ENCODE peak calls at places on chromosomes 11 and 22, in seven cellular contexts. H is pancreas, S is AG10803, B is dorsolateral prefrontal cortex, X is GM13976, P is uterus, F is endothelial cell of umbilical vein. Y is an unnamed sample.

GRCh38 chr11:2202900-2203439 is 31.4 kb upstream of the TH start:
- DNase-seq in H (no peak), X (no peak), F (no peak), B (peak; percentile 15), S (no peak), P (no peak), Y (peak; percentile 32)

GRCh38 chr22:24859587-24859986 is 53.6 kb downstream of the SGSM1 start:
- DNase-seq in B (no peak), X (no peak), P (no peak), F (no peak), S (no peak), H (no peak), Y (no peak)

GRCh38 chr11:117002639-117003305 is 95.5 kb downstream of the SIK3 start:
- DNase-seq in H (no peak), X (no peak), S (no peak), F (no peak), P (no peak), B (no peak), Y (no peak)

GRCh38 chr11:19380375-19380774 is 139.6 kb upstream of the E2F8 start:
- DNase-seq in B (no peak), P (no peak), S (peak; percentile 85), X (no peak), H (no peak), F (peak; percentile 79), Y (no peak)

GRCh38 chr11:112400615-112401014 is 140.0 kb upstream of the PLET1 start:
- DNase-seq in B (no peak), H (no peak), X (no peak), S (no peak), P (no peak), F (no peak), Y (no peak)

GRCh38 chr11:46357483-46357936 is 10.2 kb downstream of the DGKZ start:
- DNase-seq in X (no peak), P (no peak), F (no peak), B (no peak), S (no peak), H (peak; percentile 76), Y (peak; percentile 45)

GRCh38 chr22:37627545-37627944 is 11.9 kb upstream of the SH3BP1 start:
- DNase-seq in F (no peak), P (no peak), S (no peak), B (peak; percentile 53), H (no peak), X (no peak), Y (peak; percentile 55)

GRCh38 chr11:45248501-45249011 is 37.6 kb downstream of the SYT13 start:
- DNase-seq in H (no peak), B (no peak), F (no peak), X (no peak), P (no peak), S (no peak), Y (no peak)

GRCh38 chr22:41596776-41597634 is 7.4 kb upstream of the PMM1 start:
- DNase-seq in F (peak; percentile 48), X (peak; percentile 57), B (peak; percentile 47), H (peak; percentile 84), P (no peak), S (peak; percentile 47), Y (no peak)

GRCh38 chr11:132361011-132361550 is 990.7 kb downstream of the NTM start:
- DNase-seq in B (no peak), H (no peak), X (no peak), S (no peak), F (no peak), P (no peak), Y (no peak)

GRCh38 chr11:131481317-131481716 is 110.9 kb downstream of the NTM start:
- DNase-seq in F (no peak), S (peak; percentile 3), H (no peak), P (no peak), X (no peak), B (no peak), Y (no peak)

GRCh38 chr22:17167486-17167885 is 8.4 kb upstream of the HDHD5 start:
- DNase-seq in S (no peak), H (peak; percentile 32), X (no peak), B (peak; percentile 43), F (no peak), P (no peak), Y (no peak)

GRCh38 chr11:67422894-67423293 is 5.4 kb upstream of the RPS6KB2 start:
- DNase-seq in H (no peak), X (no peak), P (no peak), F (no peak), B (no peak), S (no peak), Y (no peak)

GRCh38 chr22:16954060-16954403 is 54.0 kb downstream of the GAB4 start:
- DNase-seq in X (no peak), P (no peak), S (no peak), B (no peak), H (no peak), F (no peak), Y (no peak)

GRCh38 chr11:38182126-38182907 is 1584.3 kb upstream of the RAG2 start:
- DNase-seq in P (no peak), H (no peak), F (no peak), S (no peak), B (no peak), X (no peak), Y (no peak)

GRCh38 chr11:106706355-106706754 is 311.9 kb downstream of the GUCY1A2 start:
- DNase-seq in B (no peak), P (no peak), F (no peak), X (no peak), S (peak; percentile 51), H (no peak), Y (no peak)

GRCh38 chr11:57476883-57477506 is 16.7 kb downstream of the RTN4RL2 start:
- DNase-seq in S (no peak), F (no peak), B (no peak), H (peak; percentile 78), X (peak; percentile 79), P (no peak), Y (no peak)

GRCh38 chr11:76162336-76163288 is 43.7 kb downstream of the WNT11 start:
- DNase-seq in X (no peak), S (no peak), P (no peak), H (no peak), F (no peak), B (no peak), Y (no peak)

GRCh38 chr11:73597340-73597955 is 464 bp downstream of the FAM168A start:
- DNase-seq in X (no peak), F (no peak), B (no peak), P (no peak), S (no peak), H (no peak), Y (no peak)

GRCh38 chr11:73598719-73599379 is 937 bp upstream of the FAM168A start:
- DNase-seq in B (no peak), H (no peak), S (no peak), X (no peak), F (no peak), P (no peak), Y (no peak)

GRCh38 chr11:73596547-73596946 is 1.4 kb downstream of the FAM168A start:
- DNase-seq in F (no peak), B (no peak), P (no peak), H (no peak), S (no peak), X (no peak), Y (no peak)

GRCh38 chr11:73592640-73593039 is 5.3 kb downstream of the FAM168A start:
- DNase-seq in P (no peak), H (no peak), S (no peak), B (no peak), F (no peak), X (no peak), Y (no peak)

GRCh38 chr11:73597956-73598718 is at the start of gene FAM168A:
- DNase-seq in P (peak; percentile 95), X (peak; percentile 97), S (peak; percentile 98), H (peak; percentile 95), F (peak; percentile 95), B (peak; percentile 95), Y (peak; percentile 95)
- TF ChIP-seq CTCF in P (peak; percentile 41), X (no peak), S (no peak), H (peak; percentile 7), F (peak; percentile 10), B (peak; percentile 17), Y (peak; percentile 38)

DNA sequence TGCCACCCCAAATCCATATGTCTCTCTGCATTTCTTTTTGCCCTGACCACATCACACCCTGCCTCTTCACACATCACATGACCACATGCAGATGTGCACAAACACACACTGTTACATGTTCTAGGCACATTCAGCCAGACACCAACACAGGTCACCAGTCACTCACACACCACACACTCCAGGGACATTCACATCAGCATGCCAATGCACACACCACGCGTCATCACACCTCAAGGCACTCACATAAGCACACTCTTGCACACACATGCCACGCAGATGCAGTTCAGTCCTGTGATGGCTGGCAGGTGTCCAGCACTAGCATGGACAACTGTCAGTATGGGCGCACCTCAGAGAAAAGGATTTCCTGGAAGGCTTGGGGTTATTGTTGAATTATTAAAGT is 77.0 kb upstream of the MYOD1 start:
- DNase-seq in S (no peak), H (no peak), X (peak; percentile 6), B (no peak), P (no peak), F (no peak), Y (no peak)
- TF ChIP-seq CTCF in S (no peak), H (no peak), X (no peak), B (no peak), P (no peak), F (no peak), Y (no peak)

DNA sequence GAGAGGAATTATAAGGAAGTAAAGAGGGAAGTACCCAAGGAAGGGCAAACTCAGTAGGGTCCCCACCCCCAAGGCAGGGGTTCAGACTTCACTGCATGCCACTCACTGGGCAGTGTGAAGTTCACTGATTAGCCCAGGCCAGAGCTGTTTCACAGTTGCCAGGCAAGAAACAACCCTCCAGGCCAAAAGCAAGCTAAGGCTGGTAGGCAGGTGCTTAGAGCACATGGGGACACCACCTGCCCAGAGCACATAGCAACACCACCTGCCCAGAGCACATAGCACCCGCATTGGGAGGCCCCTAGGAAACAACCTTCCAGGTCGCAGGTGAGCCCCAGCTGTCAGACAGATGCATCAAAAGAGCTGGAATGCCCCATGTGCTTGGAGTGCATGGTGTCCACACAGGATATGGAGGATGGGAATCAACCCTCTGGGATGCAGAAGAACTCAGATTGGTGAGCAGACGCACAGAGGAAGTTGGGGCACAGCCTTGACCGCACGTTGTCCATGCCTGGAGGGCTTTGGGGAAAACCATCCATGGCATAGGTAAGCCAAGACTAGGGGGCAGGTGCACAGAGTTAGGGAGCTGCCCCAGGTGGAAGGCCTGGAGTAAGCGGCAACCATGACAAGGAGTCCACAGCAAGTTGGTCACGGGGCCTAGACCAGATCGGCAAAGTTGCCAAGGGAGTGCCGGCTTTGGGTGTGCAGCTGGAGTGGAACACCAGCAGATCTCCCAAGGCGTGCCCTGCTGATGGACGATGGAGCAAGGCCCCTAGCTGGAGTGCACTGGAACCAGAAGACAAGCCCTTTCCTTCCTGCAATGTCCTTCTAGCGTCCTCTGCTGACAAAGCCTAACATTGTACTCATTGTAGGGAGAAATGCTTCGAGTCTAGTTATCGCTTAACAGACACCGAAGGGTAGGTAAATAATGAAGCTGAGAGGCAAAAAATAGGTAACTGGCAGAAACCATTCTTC is 7.8 kb upstream of the TMEM216 start:
- DNase-seq in H (no peak), S (no peak), X (no peak), B (no peak), P (no peak), F (peak; percentile 43), Y (no peak)
- TF ChIP-seq CTCF in H (no peak), S (peak; percentile 38), X (peak; percentile 15), B (no peak), P (no peak), F (peak; percentile 32), Y (no peak)

DNA sequence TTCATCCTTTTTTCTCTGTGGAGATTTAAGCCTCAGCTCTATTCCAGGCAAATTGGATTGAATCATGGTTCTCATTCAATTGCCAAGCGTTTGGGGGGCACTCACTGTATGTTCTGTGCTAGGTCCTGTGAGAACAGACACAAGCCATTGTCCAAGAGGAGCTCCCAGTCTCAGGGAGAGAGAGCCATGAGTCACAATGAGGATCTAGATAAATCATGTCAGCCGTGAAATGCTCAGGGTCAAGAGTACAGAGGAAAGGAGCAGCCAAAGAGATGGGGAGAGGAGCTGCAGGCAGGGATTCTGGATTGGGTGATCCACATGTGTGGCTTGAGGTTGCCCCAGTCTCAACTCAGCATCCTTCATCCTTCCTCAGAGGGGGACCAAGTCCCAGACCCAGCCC is 93.6 kb downstream of the FEZ1 start:
- DNase-seq in S (peak; percentile 59), F (peak; percentile 19), P (no peak), B (no peak), X (no peak), H (no peak), Y (no peak)
- TF ChIP-seq CTCF in S (no peak), F (no peak), P (no peak), B (no peak), X (no peak), H (no peak), Y (no peak)